ENCODE peak calls at places on chromosomes 11 and 22, in seven cellular contexts. One of them, this sample, is unnamed.

GRCh38 chr22:24141586-24141985 is 39.7 kb upstream of the SUSD2 start:
- DNase-seq in heart left ventricle: no peak
- DNase-seq in HCT116: no peak
- DNase-seq in pancreas: no peak
- DNase-seq in tibial nerve: no peak
- DNase-seq in MCF 10A: peak
- DNase-seq in dorsolateral prefrontal cortex: no peak
- DNase-seq in this sample: no peak

GRCh38 chr11:86586307-86586706 is 86.1 kb downstream of the ME3 start:
- DNase-seq in heart left ventricle: no peak
- DNase-seq in HCT116: no peak
- DNase-seq in pancreas: no peak
- DNase-seq in tibial nerve: no peak
- DNase-seq in MCF 10A: no peak
- DNase-seq in dorsolateral prefrontal cortex: no peak
- DNase-seq in this sample: no peak

GRCh38 chr11:130476200-130476921 is 27.9 kb downstream of the ADAMTS15 start:
- DNase-seq in heart left ventricle: peak
- DNase-seq in HCT116: no peak
- DNase-seq in pancreas: no peak
- DNase-seq in tibial nerve: peak
- DNase-seq in MCF 10A: no peak
- DNase-seq in dorsolateral prefrontal cortex: no peak
- DNase-seq in this sample: peak

GRCh38 chr11:33828604-33829429 is 54.5 kb upstream of the FBXO3 start:
- DNase-seq in heart left ventricle: no peak
- DNase-seq in HCT116: no peak
- DNase-seq in pancreas: no peak
- DNase-seq in tibial nerve: no peak
- DNase-seq in MCF 10A: no peak
- DNase-seq in dorsolateral prefrontal cortex: no peak
- DNase-seq in this sample: no peak

GRCh38 chr11:66323684-66324083 is 6.8 kb upstream of the CD248 start:
- DNase-seq in heart left ventricle: no peak
- DNase-seq in HCT116: no peak
- DNase-seq in pancreas: no peak
- DNase-seq in tibial nerve: no peak
- DNase-seq in MCF 10A: no peak
- DNase-seq in dorsolateral prefrontal cortex: no peak
- DNase-seq in this sample: no peak

GRCh38 chr11:5489571-5490357 is 1.3 kb downstream of the OR52D1 start:
- DNase-seq in heart left ventricle: no peak
- DNase-seq in HCT116: no peak
- DNase-seq in pancreas: no peak
- DNase-seq in tibial nerve: no peak
- DNase-seq in MCF 10A: no peak
- DNase-seq in dorsolateral prefrontal cortex: no peak
- DNase-seq in this sample: no peak

GRCh38 chr22:42376721-42377177 is 55.5 kb downstream of the NFAM1 start:
- DNase-seq in heart left ventricle: peak
- DNase-seq in HCT116: no peak
- DNase-seq in pancreas: no peak
- DNase-seq in tibial nerve: peak
- DNase-seq in MCF 10A: no peak
- DNase-seq in dorsolateral prefrontal cortex: no peak
- DNase-seq in this sample: no peak

GRCh38 chr11:113341388-113342165 is 27.2 kb downstream of the TTC12 start:
- DNase-seq in heart left ventricle: no peak
- DNase-seq in HCT116: no peak
- DNase-seq in pancreas: no peak
- DNase-seq in tibial nerve: no peak
- DNase-seq in MCF 10A: no peak
- DNase-seq in dorsolateral prefrontal cortex: no peak
- DNase-seq in this sample: no peak

GRCh38 chr22:49694462-49695260 is 133.0 kb downstream of the BRD1 start:
- DNase-seq in heart left ventricle: no peak
- DNase-seq in HCT116: no peak
- DNase-seq in pancreas: no peak
- DNase-seq in tibial nerve: no peak
- DNase-seq in MCF 10A: no peak
- DNase-seq in dorsolateral prefrontal cortex: no peak
- DNase-seq in this sample: peak

GRCh38 chr11:1414650-1415049 is 24.9 kb downstream of the BRSK2 start:
- DNase-seq in heart left ventricle: no peak
- DNase-seq in HCT116: no peak
- DNase-seq in pancreas: no peak
- DNase-seq in tibial nerve: no peak
- DNase-seq in MCF 10A: no peak
- DNase-seq in dorsolateral prefrontal cortex: no peak
- DNase-seq in this sample: no peak

GRCh38 chr22:39839198-39839597 is 54.4 kb downstream of the ENTHD1 start:
- DNase-seq in heart left ventricle: no peak
- DNase-seq in HCT116: no peak
- DNase-seq in pancreas: no peak
- DNase-seq in tibial nerve: no peak
- DNase-seq in MCF 10A: no peak
- DNase-seq in dorsolateral prefrontal cortex: no peak
- DNase-seq in this sample: no peak

GRCh38 chr11:130315354-130315970 is 745 bp upstream of the ZBTB44 start:
- DNase-seq in heart left ventricle: peak
- DNase-seq in HCT116: no peak
- DNase-seq in pancreas: peak
- DNase-seq in tibial nerve: peak
- DNase-seq in MCF 10A: no peak
- DNase-seq in dorsolateral prefrontal cortex: no peak
- DNase-seq in this sample: no peak

GRCh38 chr11:35619030-35619753 is 932 bp downstream of the FJX1 start:
- DNase-seq in heart left ventricle: peak
- DNase-seq in HCT116: no peak
- DNase-seq in pancreas: peak
- DNase-seq in tibial nerve: no peak
- DNase-seq in MCF 10A: peak
- DNase-seq in dorsolateral prefrontal cortex: no peak
- DNase-seq in this sample: peak

GRCh38 chr11:78465169-78465942 is 47.7 kb upstream of the GAB2 start:
- DNase-seq in heart left ventricle: no peak
- DNase-seq in HCT116: no peak
- DNase-seq in pancreas: no peak
- DNase-seq in tibial nerve: no peak
- DNase-seq in MCF 10A: no peak
- DNase-seq in dorsolateral prefrontal cortex: no peak
- DNase-seq in this sample: no peak

GRCh38 chr11:1048375-1049070 is 12.0 kb upstream of the MUC6 start:
- DNase-seq in heart left ventricle: no peak
- DNase-seq in HCT116: no peak
- DNase-seq in pancreas: no peak
- DNase-seq in tibial nerve: no peak
- DNase-seq in MCF 10A: no peak
- DNase-seq in dorsolateral prefrontal cortex: no peak
- DNase-seq in this sample: no peak

DNA sequence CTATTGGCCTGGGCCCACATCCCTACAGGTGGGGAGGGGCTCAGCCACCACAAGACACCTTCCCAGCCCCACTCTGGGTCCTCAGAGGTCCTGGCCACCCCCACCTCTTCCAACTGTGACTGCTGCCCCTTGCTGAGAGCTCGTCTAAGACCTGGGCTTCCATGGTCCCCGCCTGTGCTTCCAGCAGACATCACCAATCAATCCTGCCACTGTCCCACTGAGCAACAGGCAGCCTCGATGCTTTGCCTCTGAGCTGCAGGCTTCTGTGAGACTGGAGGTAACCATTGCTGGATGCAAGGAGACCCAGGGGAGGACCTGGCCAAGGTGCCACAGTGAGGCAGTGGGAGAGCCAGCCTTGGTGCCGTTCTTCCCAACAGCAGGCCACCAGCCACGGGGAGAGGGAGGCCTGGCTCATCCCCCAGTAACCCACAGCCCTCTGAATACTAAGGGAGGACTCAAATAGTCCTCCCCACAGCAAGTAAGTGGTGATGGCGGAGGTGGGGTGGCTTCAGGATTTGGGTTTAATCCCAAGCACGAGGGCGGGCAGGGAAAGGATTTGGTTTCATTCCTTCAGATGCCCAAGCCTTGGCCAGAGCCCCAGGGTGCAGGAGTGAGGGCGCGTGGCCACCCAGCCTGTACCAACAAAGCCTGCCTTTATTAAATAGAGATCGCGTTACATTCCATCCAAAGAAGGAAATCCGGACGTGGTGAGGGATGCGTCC is 5.5 kb upstream of the FADS3 start:
- DNase-seq in heart left ventricle: no peak
- DNase-seq in HCT116: no peak
- DNase-seq in pancreas: no peak
- DNase-seq in tibial nerve: no peak
- DNase-seq in MCF 10A: no peak
- DNase-seq in dorsolateral prefrontal cortex: no peak
- DNase-seq in this sample: no peak
- TF ChIP-seq CTCF in heart left ventricle: no peak
- TF ChIP-seq CTCF in HCT116: no peak
- TF ChIP-seq CTCF in pancreas: no peak
- TF ChIP-seq CTCF in tibial nerve: no peak
- TF ChIP-seq CTCF in MCF 10A: no peak
- TF ChIP-seq CTCF in dorsolateral prefrontal cortex: no peak
- TF ChIP-seq CTCF in this sample: no peak

DNA sequence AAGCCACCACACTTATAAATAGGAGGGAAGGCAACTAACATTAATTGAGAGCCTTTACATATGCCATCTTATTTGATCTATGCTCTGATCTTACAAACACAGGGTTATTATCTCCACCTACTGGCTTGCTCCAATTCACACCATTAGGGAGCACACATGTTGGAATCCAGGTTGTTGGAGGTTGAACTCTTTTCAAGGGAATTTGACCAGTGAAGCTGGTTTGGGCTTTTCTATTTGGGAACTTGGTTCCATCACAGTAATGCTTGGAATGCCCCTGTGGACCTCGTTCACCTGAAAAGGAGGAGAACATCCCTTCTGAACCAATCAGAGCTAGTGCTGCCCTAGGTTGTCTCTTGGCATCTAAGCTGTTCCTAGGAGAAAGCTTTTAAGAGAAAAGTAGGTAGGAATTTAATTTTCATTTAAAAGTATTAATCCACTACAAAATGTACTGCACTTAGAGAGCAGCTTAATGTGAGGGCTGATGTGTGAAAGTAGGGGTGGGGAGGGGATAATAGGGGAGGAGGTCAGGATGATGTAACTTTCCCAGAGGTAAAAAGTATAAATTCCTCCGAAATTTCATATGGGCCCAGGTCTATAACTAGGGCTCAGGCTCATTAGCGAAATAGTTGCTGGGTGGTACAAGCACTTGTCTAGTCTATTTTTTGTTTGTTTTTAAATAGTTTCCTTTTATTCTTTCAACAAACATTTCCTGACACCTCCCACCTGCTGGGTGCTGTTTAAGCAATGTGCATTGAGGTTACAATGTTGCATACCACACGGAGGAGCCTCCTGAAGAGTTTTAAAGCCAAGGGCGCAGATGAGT is 7.6 kb upstream of the MICAL2 start:
- DNase-seq in heart left ventricle: no peak
- DNase-seq in HCT116: no peak
- DNase-seq in pancreas: no peak
- DNase-seq in tibial nerve: no peak
- DNase-seq in MCF 10A: no peak
- DNase-seq in dorsolateral prefrontal cortex: no peak
- DNase-seq in this sample: no peak
- TF ChIP-seq CTCF in heart left ventricle: no peak
- TF ChIP-seq CTCF in HCT116: peak
- TF ChIP-seq CTCF in pancreas: no peak
- TF ChIP-seq CTCF in tibial nerve: no peak
- TF ChIP-seq CTCF in MCF 10A: peak
- TF ChIP-seq CTCF in dorsolateral prefrontal cortex: no peak
- TF ChIP-seq CTCF in this sample: no peak

GRCh38 chr11:76854709-76855108 is 6.0 kb upstream of the ACER3 start:
- DNase-seq in heart left ventricle: no peak
- DNase-seq in HCT116: no peak
- DNase-seq in pancreas: no peak
- DNase-seq in tibial nerve: no peak
- DNase-seq in MCF 10A: no peak
- DNase-seq in dorsolateral prefrontal cortex: no peak
- DNase-seq in this sample: no peak
- TF ChIP-seq CTCF in heart left ventricle: no peak
- TF ChIP-seq CTCF in HCT116: no peak
- TF ChIP-seq CTCF in pancreas: no peak
- TF ChIP-seq CTCF in tibial nerve: no peak
- TF ChIP-seq CTCF in MCF 10A: no peak
- TF ChIP-seq CTCF in dorsolateral prefrontal cortex: no peak
- TF ChIP-seq CTCF in this sample: no peak

GRCh38 chr22:23033116-23033905 is 37.0 kb upstream of the GNAZ start:
- DNase-seq in heart left ventricle: no peak
- DNase-seq in HCT116: no peak
- DNase-seq in pancreas: no peak
- DNase-seq in tibial nerve: no peak
- DNase-seq in MCF 10A: no peak
- DNase-seq in dorsolateral prefrontal cortex: no peak
- DNase-seq in this sample: no peak

GRCh38 chr22:23026777-23027176 is 43.5 kb upstream of the GNAZ start:
- DNase-seq in heart left ventricle: no peak
- DNase-seq in HCT116: no peak
- DNase-seq in pancreas: no peak
- DNase-seq in tibial nerve: no peak
- DNase-seq in MCF 10A: no peak
- DNase-seq in dorsolateral prefrontal cortex: no peak
- DNase-seq in this sample: no peak

GRCh38 chr22:23031795-23032194 is 38.5 kb upstream of the GNAZ start:
- DNase-seq in heart left ventricle: no peak
- DNase-seq in HCT116: no peak
- DNase-seq in pancreas: no peak
- DNase-seq in tibial nerve: no peak
- DNase-seq in MCF 10A: no peak
- DNase-seq in dorsolateral prefrontal cortex: no peak
- DNase-seq in this sample: no peak

GRCh38 chr22:23032681-23033080 is 37.6 kb upstream of the GNAZ start:
- DNase-seq in heart left ventricle: no peak
- DNase-seq in HCT116: no peak
- DNase-seq in pancreas: no peak
- DNase-seq in tibial nerve: no peak
- DNase-seq in MCF 10A: no peak
- DNase-seq in dorsolateral prefrontal cortex: no peak
- DNase-seq in this sample: no peak

DNA sequence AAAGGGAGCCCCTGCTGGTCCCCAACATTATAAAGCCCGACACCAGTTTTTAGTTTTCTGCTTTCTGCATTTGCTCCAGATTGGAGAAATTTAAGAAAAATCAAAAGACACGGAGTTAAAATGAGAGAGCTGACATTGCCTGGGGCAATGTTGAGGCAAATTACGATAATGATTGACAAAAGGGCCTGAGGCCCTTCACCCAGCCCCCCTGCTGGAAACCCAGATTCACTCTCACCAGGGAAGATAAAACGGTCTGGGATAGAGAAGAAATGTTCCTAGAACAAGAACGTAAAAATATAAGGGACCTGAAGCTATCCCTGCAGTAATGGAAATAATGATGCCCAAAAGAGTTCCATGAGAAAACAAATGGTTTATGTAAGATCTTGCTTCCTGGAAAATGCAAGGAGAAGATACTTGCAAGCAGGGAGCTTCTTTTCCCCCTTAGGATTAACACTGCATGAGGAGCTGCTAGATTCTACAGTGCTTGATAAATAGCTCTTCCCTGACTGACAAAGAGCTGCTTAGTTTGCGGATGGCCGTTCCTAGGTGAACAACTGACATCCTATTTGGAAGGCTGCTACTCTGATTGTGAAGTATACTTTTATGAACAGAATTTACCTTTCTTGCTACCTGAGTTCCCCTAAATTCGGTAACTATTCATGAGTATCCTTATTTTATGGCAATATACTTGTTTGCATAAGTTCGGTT is 40.6 kb upstream of the GNAZ start:
- DNase-seq in heart left ventricle: no peak
- DNase-seq in HCT116: no peak
- DNase-seq in pancreas: no peak
- DNase-seq in tibial nerve: no peak
- DNase-seq in MCF 10A: no peak
- DNase-seq in dorsolateral prefrontal cortex: no peak
- DNase-seq in this sample: no peak
- TF ChIP-seq CTCF in heart left ventricle: no peak
- TF ChIP-seq CTCF in HCT116: no peak
- TF ChIP-seq CTCF in pancreas: no peak
- TF ChIP-seq CTCF in tibial nerve: no peak
- TF ChIP-seq CTCF in MCF 10A: no peak
- TF ChIP-seq CTCF in dorsolateral prefrontal cortex: no peak
- TF ChIP-seq CTCF in this sample: no peak